ENCODE peak calls at places on chromosomes 12 and 14, in four cellular contexts. H is tibial nerve, J is A549, K is IMR-90. D is an unnamed sample. For H3K4me1, the result is how much of the 10 kb centered on the place peaks cover.

GRCh38 chr12:104494137-104494815 is 37.5 kb downstream of the CHST11 start:
- DNase-seq in J (no peak), K (no peak), H (no peak), D (no peak)

GRCh38 chr12:1318327-1319031 is 275.9 kb downstream of the FBXL14 start:
- DNase-seq in K (peak), J (no peak), H (no peak), D (no peak)

GRCh38 chr12:85147331-85147730 is 111.2 kb downstream of the LRRIQ1 start:
- DNase-seq in K (no peak), H (no peak), J (no peak), D (no peak)

GRCh38 chr12:69511469-69511868 is 41.3 kb downstream of the FRS2 start:
- DNase-seq in H (no peak), J (no peak), K (peak), D (no peak)

GRCh38 chr14:35121026-35121886 is 534 bp downstream of the PPP2R3C start:
- DNase-seq in H (no peak), J (no peak), K (no peak), D (no peak)

GRCh38 chr12:121812921-121813896 is 9.4 kb downstream of the SETD1B start:
- DNase-seq in K (no peak), J (no peak), H (no peak), D (no peak)

GRCh38 chr14:54366726-54367707 is 29.8 kb upstream of the CDKN3 start:
- DNase-seq in H (no peak), K (peak), J (peak), D (no peak)

GRCh38 chr14:91869556-91869955 is 2.2 kb upstream of the TC2N start:
- DNase-seq in K (peak), J (no peak), H (no peak), D (no peak)

GRCh38 chr14:28161040-28161439 is 605.5 kb upstream of the FOXG1 start:
- DNase-seq in H (no peak), J (no peak), K (no peak), D (no peak)

GRCh38 chr12:106296179-106296877 is 6.2 kb upstream of the TCP11L2 start:
- DNase-seq in K (peak), J (peak), H (no peak), D (no peak)

GRCh38 chr14:91038439-91038838 is 22.0 kb downstream of the RPS6KA5 start:
- DNase-seq in H (no peak), K (no peak), J (no peak), D (no peak)

GRCh38 chr14:80924365-80925103 is 17.0 kb downstream of the CEP128 start:
- DNase-seq in J (no peak), K (no peak), H (no peak), D (no peak)

GRCh38 chr12:102484017-102484731 is 3.8 kb upstream of the IGF1 start:
- DNase-seq in J (peak), H (peak), K (peak), D (peak)

GRCh38 chr12:62537544-62537943 is 70.9 kb downstream of the MON2 start:
- DNase-seq in K (peak), H (no peak), J (peak), D (peak)

GRCh38 chr12:113852695-113853490 is 113.2 kb downstream of the RBM19 start:
- DNase-seq in K (no peak), H (no peak), J (no peak), D (no peak)

GRCh38 chr12:2084553-2085296 is 31.9 kb downstream of the CACNA1C start:
- DNase-seq in J (no peak), H (no peak), K (peak), D (peak)

GRCh38 chr12:14781563-14781962 is 21.7 kb downstream of the WBP11 start:
- DNase-seq in H (no peak), J (no peak), K (no peak), D (no peak)

GRCh38 chr12:30753233-30753632 is 1.5 kb downstream of the CAPRIN2 start:
- DNase-seq in K (peak), H (no peak), J (peak), D (no peak)

GRCh38 chr14:64816221-64816783 is 63.4 kb downstream of the SPTB start:
- DNase-seq in H (no peak), J (no peak), K (no peak), D (no peak)

GRCh38 chr14:24438198-24439095 is 4.1 kb downstream of the SDR39U1 start:
- DNase-seq in K (no peak), J (no peak), H (no peak), D (no peak)
- TF ChIP-seq POLR2A in K (no peak), J (no peak), H (no peak), D (no peak)

DNA sequence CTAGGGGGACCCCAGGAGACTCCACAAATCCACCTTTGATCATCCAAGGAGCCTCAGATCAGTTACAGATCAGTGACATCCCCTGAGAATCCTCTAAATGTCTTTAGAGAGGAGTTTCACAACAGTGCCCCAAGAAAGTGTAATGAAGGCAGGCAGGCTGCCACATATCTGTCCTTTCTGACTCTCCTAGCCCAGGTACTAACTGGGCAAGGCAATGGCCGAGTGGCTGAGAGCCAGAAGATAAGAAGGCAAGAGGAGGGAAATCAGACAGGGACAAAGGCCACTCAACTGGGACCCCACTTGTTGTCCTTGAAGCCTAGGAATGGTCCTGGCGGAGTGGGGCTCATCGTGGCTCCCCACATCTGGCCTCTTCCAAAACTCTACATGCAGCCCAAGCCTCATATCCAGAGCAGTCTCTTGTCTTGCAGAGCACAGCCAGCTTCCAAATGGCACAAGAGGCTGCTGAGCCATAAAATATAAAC is 11.6 kb downstream of the ACTN1 start:
- DNase-seq in H (no peak), K (no peak), J (no peak), D (no peak)
- H3K4me1 ChIP-seq in H (half or more), K (half or more), J (half or more), D (half or more)

GRCh38 chr14:38255408-38255672 is 553 bp downstream of the CLEC14A start:
- DNase-seq in H (no peak), J (peak), K (no peak), D (no peak)
- TF ChIP-seq CTCF in H (peak), J (no peak), K (no peak), D (no peak)

DNA sequence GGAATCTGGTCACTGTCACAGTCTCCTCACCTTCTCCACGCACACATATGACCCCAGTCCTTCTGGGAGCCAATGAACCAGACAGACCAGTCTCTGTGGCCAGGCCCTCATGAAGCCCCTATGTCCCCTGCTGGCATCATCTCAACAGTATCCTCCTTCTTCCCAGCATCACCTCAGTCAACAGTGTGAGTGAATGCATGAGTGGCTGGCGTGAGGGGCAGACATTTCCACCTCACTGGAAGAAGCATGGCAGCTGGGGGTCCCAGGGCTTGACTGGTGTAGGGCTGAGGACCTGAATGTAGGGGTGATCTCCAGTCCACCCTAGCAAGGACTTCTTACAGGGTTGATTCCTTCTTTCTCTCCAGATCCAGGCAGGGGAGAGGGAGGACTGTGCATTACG is 1.8 kb downstream of the MAP3K12 start:
- DNase-seq in J (no peak), K (no peak), H (no peak), D (no peak)
- TF ChIP-seq POLR2A in J (no peak), K (no peak), H (no peak), D (no peak)

DNA sequence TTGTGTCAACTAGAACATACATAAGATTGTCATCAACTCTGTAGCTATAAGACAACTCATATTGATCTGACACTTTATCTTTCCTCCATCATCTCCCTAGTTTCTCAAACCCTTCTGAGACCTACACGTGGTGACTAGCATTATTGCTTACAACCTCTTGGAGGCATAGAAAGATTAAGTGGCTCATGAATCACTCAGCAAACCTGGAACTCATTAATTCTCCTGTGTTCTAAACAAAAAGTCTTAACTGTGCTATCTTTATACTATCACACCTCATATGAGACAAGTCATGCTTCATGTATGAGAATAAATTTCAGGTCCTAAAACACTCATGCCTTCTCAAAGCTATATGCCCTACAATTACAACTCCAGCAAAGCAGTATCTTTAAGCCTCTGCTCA is 408.6 kb upstream of the SYT1 start:
- DNase-seq in J (no peak), H (no peak), K (no peak), D (no peak)
- H3K4me1 ChIP-seq in J (under half), H (under half), K (under half), D (under half)

GRCh38 chr12:42144174-42144423 is 575 bp downstream of the GXYLT1 start:
- DNase-seq in J (no peak), H (no peak), K (no peak), D (no peak)

GRCh38 chr12:42144424-42145196 is at the start of gene GXYLT1:
- DNase-seq in H (peak), J (peak), K (peak), D (peak)

GRCh38 chr12:42143401-42144173 is 1.1 kb downstream of the GXYLT1 start:
- DNase-seq in J (peak), K (peak), H (no peak), D (no peak)

GRCh38 chr12:42145197-42145549 is 499 bp upstream of the GXYLT1 start:
- DNase-seq in J (no peak), H (no peak), K (peak), D (no peak)

DNA sequence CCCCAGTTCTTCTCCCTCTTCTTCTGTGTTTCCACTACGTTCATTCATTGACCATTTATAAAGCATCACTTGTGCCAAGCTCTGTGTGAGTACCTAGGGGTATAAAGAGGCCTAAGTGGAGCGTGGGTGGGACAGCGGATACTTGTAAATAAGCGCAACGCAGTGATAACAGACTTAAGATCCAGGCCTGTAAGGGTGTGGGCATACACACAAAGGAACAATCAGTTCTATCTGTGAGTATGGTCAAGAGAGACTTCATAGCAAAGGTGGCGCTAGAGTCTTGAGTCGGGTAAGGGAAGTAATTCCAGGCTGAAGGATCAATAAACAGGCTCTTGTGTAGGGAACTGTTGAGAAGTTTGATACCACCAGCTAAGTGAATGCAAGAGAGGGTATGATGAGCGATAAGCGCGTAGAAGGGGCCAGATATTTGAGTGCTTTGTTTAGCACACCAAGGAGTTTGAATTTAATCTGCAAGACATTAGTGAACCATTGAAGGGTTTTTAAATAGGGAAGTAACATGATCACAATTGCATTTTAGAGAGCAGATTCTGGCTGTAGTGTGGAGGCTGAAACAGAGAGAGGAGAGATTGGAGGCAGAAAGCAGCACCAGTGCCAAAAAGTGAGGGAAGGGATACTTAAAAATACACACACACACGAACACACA is 1.0 kb upstream of the GXYLT1 start:
- DNase-seq in H (no peak), J (peak), K (peak), D (no peak)
- TF ChIP-seq CTCF in H (no peak), J (peak), K (no peak), D (no peak)

GRCh38 chr14:23326491-23327332 is 5.5 kb downstream of the PABPN1 start:
- DNase-seq in H (no peak), J (no peak), K (no peak), D (no peak)
- TF ChIP-seq POLR2A in H (no peak), J (peak), K (peak), D (no peak)

DNA sequence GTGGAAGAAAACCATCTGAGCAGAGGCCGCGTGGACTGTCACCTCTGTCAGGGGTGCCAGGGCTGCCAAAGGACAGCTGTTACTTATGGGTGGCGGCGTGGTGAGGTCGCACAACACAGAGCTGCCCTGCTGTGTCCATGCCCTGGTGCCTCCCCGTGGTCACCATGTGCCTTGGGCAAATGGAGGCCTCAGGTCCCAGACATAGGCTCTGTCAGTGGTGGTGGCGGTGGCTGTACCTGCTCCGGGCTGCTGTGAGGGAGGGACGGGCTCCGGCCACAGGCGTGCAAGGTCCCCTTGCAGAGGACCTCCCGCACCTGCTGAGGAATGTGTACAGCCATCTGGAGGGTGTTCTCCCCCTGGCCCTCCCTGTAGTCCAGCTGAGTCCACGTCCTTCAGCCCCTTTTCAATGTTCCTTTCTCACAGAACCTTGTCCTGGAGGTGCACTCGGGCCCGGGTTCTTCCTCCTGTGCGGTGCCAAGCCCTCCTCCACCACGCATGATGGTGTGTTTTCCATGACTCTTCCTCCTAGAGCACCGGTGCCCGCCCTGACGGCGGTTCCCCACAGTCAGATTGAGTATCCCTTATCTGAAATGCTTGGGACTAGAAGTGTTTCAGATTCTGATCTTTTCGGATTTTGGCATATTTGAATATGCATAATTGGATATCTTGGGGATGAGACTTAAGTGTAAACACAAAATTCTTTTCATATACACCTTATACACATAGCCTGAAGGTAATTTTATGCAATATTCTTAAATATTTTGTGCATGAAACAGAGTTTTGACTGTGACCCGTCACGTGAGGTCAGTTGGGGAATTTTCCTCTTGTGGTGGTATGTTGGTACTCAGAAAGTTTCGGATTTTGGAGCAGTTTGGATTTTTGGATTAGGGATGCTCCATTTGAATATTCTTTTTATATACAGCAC is 49.8 kb downstream of the TRAF3 start:
- DNase-seq in H (no peak), K (no peak), J (no peak), D (no peak)
- H3K4me1 ChIP-seq in H (under half), K (under half), J (under half), D (under half)

GRCh38 chr14:96567289-96567899 is 65.2 kb downstream of the PAPOLA start:
- DNase-seq in K (peak), H (no peak), J (peak), D (no peak)
- TF ChIP-seq CTCF in K (peak), H (peak), J (peak), D (peak)

DNA sequence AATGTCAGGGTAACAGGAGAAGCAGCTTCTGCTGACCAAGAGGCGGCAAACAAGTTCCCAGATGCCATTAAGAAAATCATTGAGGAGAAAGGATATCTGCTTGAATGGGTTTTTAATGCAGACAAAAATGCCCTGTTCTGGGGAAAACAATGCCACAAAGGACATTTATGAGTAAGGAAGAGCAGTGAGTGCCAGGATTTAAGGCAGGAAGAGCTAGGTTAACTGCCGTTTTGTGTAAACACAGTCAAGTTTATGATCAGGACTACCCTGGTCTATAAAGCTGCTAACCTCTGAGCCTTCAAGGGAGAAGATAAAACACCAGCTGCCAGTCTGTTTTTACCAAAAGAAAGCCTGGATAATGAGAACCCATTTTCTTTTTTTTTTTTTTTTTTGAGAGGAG is 8.5 kb downstream of the MAPKAPK5 start:
- DNase-seq in H (no peak), K (no peak), J (no peak), D (no peak)
- TF ChIP-seq POLR2A in H (no peak), K (no peak), J (no peak), D (no peak)

D was measured in heart left ventricle.